ENCODE peak calls at places on chromosomes 6 and 20, in nine cellular contexts. Q is activated CD8-positive, alpha-beta T cell treated with anti-CD3 and anti-CD28 coated beads for 36 hours; K is Peyer's patch; T is fibroblast of lung; H is progenitor cell of endocrine pancreas; G is GM12865; N is cardiac muscle cell; C is neural crest cell; L is transverse colon. E is an unnamed sample.
A peak's percentile ranks its signal among the peaks of the same experiment; 100 is the strongest.

GRCh38 chr20:24095753-24096152 is 107.2 kb upstream of the GGTLC1 start:
- DNase-seq in H (no peak), K (no peak), T (no peak), L (no peak), C (no peak), N (no peak), G (no peak), Q (no peak), E (no peak)

GRCh38 chr20:62352402-62353288 is 14.5 kb downstream of the LAMA5 start:
- DNase-seq in G (no peak), L (no peak), H (no peak), Q (no peak), N (no peak), T (peak; percentile 59), C (no peak), K (no peak), E (no peak)

GRCh38 chr20:23305098-23305497 is 45.5 kb upstream of the NXT1 start:
- DNase-seq in T (peak; percentile 45), Q (no peak), N (peak; percentile 62), L (no peak), C (no peak), H (no peak), K (no peak), G (no peak), E (no peak)

GRCh38 chr20:31390490-31390889 is at the start of gene DEFB119:
- DNase-seq in N (no peak), H (no peak), C (no peak), Q (no peak), T (no peak), K (no peak), L (no peak), G (no peak), E (no peak)

GRCh38 chr6:55916188-55916587 is 40.8 kb upstream of the BMP5 start:
- DNase-seq in G (no peak), T (peak; percentile 77), Q (no peak), L (no peak), C (no peak), H (no peak), K (no peak), N (peak; percentile 24), E (no peak)

GRCh38 chr20:32780749-32781402 is 18.7 kb downstream of the DNMT3B start:
- DNase-seq in T (no peak), G (no peak), H (no peak), C (peak; percentile 41), K (no peak), Q (no peak), L (no peak), N (no peak), E (no peak)

GRCh38 chr6:90222724-90223198 is 73.9 kb downstream of the BACH2 start:
- DNase-seq in K (no peak), L (no peak), T (peak; percentile 53), Q (peak; percentile 73), H (no peak), G (no peak), N (no peak), C (no peak), E (no peak)

GRCh38 chr6:45710304-45710821 is 305.3 kb downstream of the CLIC5 start:
- DNase-seq in H (no peak), L (peak; percentile 74), Q (peak; percentile 97), C (no peak), K (no peak), G (peak; percentile 92), T (peak; percentile 19), N (peak; percentile 39), E (peak; percentile 59)

GRCh38 chr20:32965115-32965514 is 39.1 kb downstream of the SUN5 start:
- DNase-seq in N (no peak), T (no peak), G (no peak), Q (no peak), L (no peak), C (no peak), K (no peak), H (no peak), E (no peak)

GRCh38 chr20:47272893-47273590 is 83.5 kb downstream of the ZMYND8 start:
- DNase-seq in C (peak; percentile 54), N (peak; percentile 81), Q (peak; percentile 66), T (peak; percentile 69), K (no peak), L (peak; percentile 31), H (peak; percentile 39), G (peak; percentile 74), E (peak; percentile 70)

GRCh38 chr6:144343736-144344428 is 58.7 kb downstream of the UTRN start:
- DNase-seq in K (no peak), G (peak; percentile 68), T (no peak), L (peak; percentile 64), Q (peak; percentile 57), C (no peak), N (no peak), H (no peak), E (peak; percentile 57)

GRCh38 chr6:149284904-149285303 is 32.6 kb upstream of the TAB2 start:
- DNase-seq in L (no peak), H (no peak), T (no peak), Q (peak; percentile 57), K (no peak), N (no peak), G (peak; percentile 22), C (no peak), E (no peak)

GRCh38 chr20:16530201-16530681 is 43.0 kb downstream of the KIF16B start:
- DNase-seq in L (peak; percentile 87), N (no peak), H (no peak), K (peak; percentile 85), T (peak; percentile 47), Q (no peak), C (no peak), G (no peak), E (no peak)

DNA sequence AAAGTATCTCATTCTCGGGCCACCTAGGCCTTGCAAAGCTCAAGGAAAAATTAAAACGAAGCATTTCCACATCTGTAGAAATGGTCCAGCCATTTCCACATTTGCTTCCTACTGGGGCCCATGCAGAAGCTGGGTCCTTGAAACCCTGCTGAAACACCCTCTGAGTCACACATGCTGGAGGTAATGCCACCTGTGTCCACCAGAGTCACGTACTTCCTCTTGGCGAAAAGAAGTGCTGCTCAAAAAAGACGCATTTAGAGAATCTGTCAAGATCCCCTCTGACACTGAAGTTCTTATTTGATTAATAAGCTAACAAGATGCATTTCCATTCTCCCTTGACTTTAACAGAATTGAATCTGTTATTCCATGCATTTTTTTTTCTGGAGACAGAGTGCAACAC is 423.2 kb downstream of the PREX1 start:
- DNase-seq in K (no peak), N (no peak), Q (peak; percentile 14), T (no peak), L (no peak), G (peak; percentile 31), H (no peak), C (no peak), E (peak; percentile 49)
- TF ChIP-seq CTCF in K (no peak), N (no peak), Q (no peak), T (no peak), L (no peak), G (peak; percentile 33), H (peak; percentile 35), C (peak; percentile 47), E (no peak)

DNA sequence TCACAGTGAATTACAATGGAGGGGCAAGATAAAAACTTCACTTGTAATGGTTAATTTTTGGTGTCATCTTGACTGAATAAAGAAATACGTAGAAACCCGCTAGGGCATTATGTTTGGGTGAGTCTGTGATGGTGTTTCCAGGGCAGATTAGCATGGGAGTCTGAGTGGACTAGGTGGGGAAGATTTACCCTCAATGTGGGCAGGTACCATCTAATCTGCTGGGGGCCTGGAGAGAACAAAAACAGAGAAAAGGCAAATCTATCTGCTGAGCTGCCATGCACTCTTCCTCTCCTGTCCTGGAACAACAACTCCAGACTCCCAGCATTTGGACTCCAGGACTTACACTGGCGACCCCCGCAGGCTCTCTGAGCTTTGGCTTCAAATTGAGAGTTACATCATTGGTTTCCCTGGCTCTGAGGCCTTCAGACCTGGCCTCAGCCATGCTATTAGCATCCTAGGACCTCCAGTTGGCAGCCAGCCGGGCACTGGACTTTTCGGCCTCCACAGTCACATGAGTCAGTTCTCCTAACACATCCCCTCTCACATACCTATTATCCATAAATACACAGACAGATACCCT is 19.7 kb downstream of the NINL start:
- DNase-seq in Q (no peak), N (peak; percentile 15), T (no peak), G (no peak), L (no peak), H (no peak), C (no peak), K (no peak), E (no peak)
- TF ChIP-seq CTCF in Q (no peak), N (no peak), T (no peak), G (no peak), L (no peak), H (no peak), C (no peak), K (no peak), E (no peak)

GRCh38 chr6:103273048-103273447 is 1586.7 kb downstream of the HACE1 start:
- DNase-seq in T (no peak), H (no peak), G (no peak), N (no peak), K (no peak), C (no peak), Q (no peak), L (no peak), E (no peak)
- TF ChIP-seq CTCF in T (no peak), H (peak; percentile 65), G (no peak), N (no peak), K (no peak), C (peak; percentile 59), Q (no peak), L (no peak), E (peak; percentile 22)

GRCh38 chr6:161373905-161374451 is 100.1 kb upstream of the AGPAT4 start:
- DNase-seq in Q (peak; percentile 79), T (peak; percentile 36), N (peak; percentile 71), G (peak; percentile 64), H (peak; percentile 65), K (peak; percentile 76), L (peak; percentile 69), C (peak; percentile 90), E (peak; percentile 72)
- TF ChIP-seq CTCF in Q (peak; percentile 97), T (peak; percentile 96), N (peak; percentile 99), G (peak; percentile 92), H (peak; percentile 98), K (peak; percentile 84), L (peak; percentile 91), C (peak; percentile 98), E (peak; percentile 97)

GRCh38 chr6:42259841-42260395 is 42.3 kb upstream of the MRPS10 start:
- DNase-seq in K (no peak), Q (no peak), N (no peak), L (no peak), H (no peak), T (no peak), C (no peak), G (no peak), E (no peak)

GRCh38 chr6:42255050-42255449 is 37.4 kb upstream of the MRPS10 start:
- DNase-seq in N (no peak), L (no peak), C (no peak), H (no peak), Q (no peak), K (no peak), G (no peak), T (no peak), E (no peak)

GRCh38 chr6:42257063-42257462 is 39.4 kb upstream of the MRPS10 start:
- DNase-seq in G (no peak), L (no peak), K (no peak), Q (no peak), N (peak; percentile 42), T (no peak), H (no peak), C (no peak), E (no peak)

GRCh38 chr6:42259286-42259685 is 41.6 kb upstream of the MRPS10 start:
- DNase-seq in G (no peak), T (peak; percentile 27), K (no peak), C (no peak), L (no peak), Q (no peak), H (no peak), N (no peak), E (no peak)

GRCh38 chr6:42257614-42258013 is 40.0 kb upstream of the MRPS10 start:
- DNase-seq in L (no peak), Q (no peak), G (no peak), C (no peak), T (no peak), H (no peak), N (no peak), K (no peak), E (no peak)
- TF ChIP-seq CTCF in L (no peak), Q (no peak), G (no peak), C (no peak), T (no peak), H (no peak), N (no peak), K (no peak), E (no peak)